ENCODE peak calls at places on chromosomes 11 and 22, in four cellular contexts. V is amniotic stem cell, T is mesendoderm, Q is cardiac fibroblast. I is an unnamed sample.

GRCh38 chr22:17578129-17578754 is 14.9 kb downstream of the SLC25A18 start:
- DNase-seq in T (no peak), Q (peak), V (no peak), I (no peak)

GRCh38 chr22:41563051-41563711 is 2.4 kb downstream of the CSDC2 start:
- DNase-seq in V (peak), Q (peak), T (peak), I (no peak)

GRCh38 chr11:47980093-47980906 is at the start of gene PTPRJ:
- DNase-seq in V (no peak), T (peak), Q (peak), I (no peak)

GRCh38 chr11:82733444-82734119 is at the start of gene FAM181B:
- DNase-seq in Q (peak), T (peak), V (no peak), I (peak)

GRCh38 chr22:22940961-22941605 is 53.5 kb downstream of the IGLL5 start:
- DNase-seq in V (no peak), T (no peak), Q (no peak), I (no peak)

GRCh38 chr11:125514336-125515101 is 18.5 kb upstream of the FEZ1 start:
- DNase-seq in V (no peak), Q (peak), T (peak), I (peak)

GRCh38 chr11:122784325-122785155 is 53.8 kb upstream of the CRTAM start:
- DNase-seq in Q (peak), T (peak), V (peak), I (peak)

GRCh38 chr11:9571766-9572120 is 1.7 kb upstream of the WEE1 start:
- DNase-seq in T (no peak), V (no peak), Q (no peak), I (no peak)

GRCh38 chr22:20319041-20319744 is 667 bp downstream of the DGCR6L start:
- DNase-seq in Q (peak), T (peak), V (no peak), I (no peak)

I was measured in stromal cell of bone marrow.